ENCODE peak calls at places on chromosomes 13 and 19, in four cellular contexts. W is aorta, P is heart right ventricle, B is spleen. M is an unnamed sample.

GRCh38 chr19:47631681-47632446 is 22.9 kb downstream of the BICRA start:
- DNase-seq in B (no peak), W (peak; percentile 79), P (peak; percentile 28), M (no peak)

GRCh38 chr19:29606420-29606747 is 301 bp downstream of the POP4 start:
- DNase-seq in P (no peak), B (no peak), W (no peak), M (no peak)

GRCh38 chr19:35040826-35041547 is 534 bp upstream of the HPN start:
- DNase-seq in W (peak; percentile 92), P (peak; percentile 94), B (peak; percentile 92), M (peak; percentile 12)

GRCh38 chr19:29576761-29577661 is 29.1 kb upstream of the POP4 start:
- DNase-seq in B (no peak), W (no peak), P (no peak), M (no peak)

GRCh38 chr19:48390188-48391099 is 907 bp downstream of the KDELR1 start:
- DNase-seq in B (peak; percentile 91), P (peak; percentile 57), W (peak; percentile 89), M (peak; percentile 50)

GRCh38 chr19:33273881-33274662 is 28.3 kb downstream of the CEBPA start:
- DNase-seq in B (peak; percentile 65), W (no peak), P (peak; percentile 40), M (no peak)

GRCh38 chr13:29922281-29922821 is 71.9 kb upstream of the UBL3 start:
- DNase-seq in P (no peak), W (no peak), B (no peak), M (no peak)

GRCh38 chr19:39602224-39602623 is at the start of gene LGALS13:
- DNase-seq in B (no peak), W (no peak), P (no peak), M (no peak)

GRCh38 chr19:19405919-19406877 is 723 bp downstream of the GATAD2A start:
- DNase-seq in P (peak; percentile 58), W (peak; percentile 86), B (peak; percentile 92), M (no peak)

GRCh38 chr19:10562609-10563008 is 3.2 kb downstream of the KRI1 start:
- DNase-seq in B (no peak), W (no peak), P (no peak), M (no peak)

GRCh38 chr13:50626031-50626643 is 217.4 kb downstream of the DLEU7 start:
- DNase-seq in W (no peak), P (no peak), B (no peak), M (no peak)

GRCh38 chr13:98542568-98543379 is 34.1 kb downstream of the STK24 start:
- DNase-seq in B (no peak), W (no peak), P (no peak), M (no peak)

GRCh38 chr19:14165986-14166385 is 29.6 kb upstream of the ASF1B start:
- DNase-seq in B (no peak), P (no peak), W (no peak), M (no peak)

GRCh38 chr13:97852181-97852874 is 101.1 kb upstream of the IPO5 start:
- DNase-seq in W (no peak), B (no peak), P (no peak), M (no peak)

GRCh38 chr13:69300131-69300530 is 807.5 kb upstream of the ATXN8OS start:
- DNase-seq in P (no peak), W (no peak), B (no peak), M (no peak)

GRCh38 chr13:42996584-42996983 is 4.5 kb upstream of the EPSTI1 start:
- DNase-seq in B (no peak), W (no peak), P (no peak), M (no peak)

GRCh38 chr19:15820646-15821045 is 5.2 kb upstream of the OR10H1 start:
- DNase-seq in W (no peak), B (no peak), P (no peak), M (no peak)

GRCh38 chr13:36685912-36686311 is 12.1 kb downstream of the SERTM1 start:
- DNase-seq in B (no peak), W (no peak), P (no peak), M (no peak)

GRCh38 chr13:57858376-57858775 is 226.8 kb downstream of the PCDH17 start:
- DNase-seq in W (no peak), P (no peak), B (no peak), M (no peak)

GRCh38 chr19:40219721-40220276 is 1.6 kb upstream of the TTC9B start:
- DNase-seq in B (no peak), W (no peak), P (no peak), M (no peak)

GRCh38 chr19:1787116-1787515 is 25.0 kb downstream of the ATP8B3 start:
- DNase-seq in B (no peak), W (no peak), P (no peak), M (no peak)

GRCh38 chr19:5143471-5144411 is 174.8 kb downstream of the KDM4B start:
- DNase-seq in W (peak; percentile 73), B (peak; percentile 86), P (no peak), M (no peak)

GRCh38 chr19:17830567-17831418 is 9.5 kb upstream of the INSL3 start:
- DNase-seq in B (no peak), P (peak; percentile 39), W (peak; percentile 92), M (peak; percentile 82)

GRCh38 chr13:30872685-30873443 is 33.2 kb upstream of the MEDAG start:
- DNase-seq in W (peak; percentile 89), P (peak; percentile 39), B (no peak), M (peak; percentile 29)

GRCh38 chr13:73757471-73758233 is 376.6 kb downstream of the KLF12 start:
- DNase-seq in W (no peak), P (no peak), B (no peak), M (no peak)

GRCh38 chr13:111252449-111253124 is 67.9 kb upstream of the TEX29 start:
- DNase-seq in P (no peak), B (no peak), W (no peak), M (no peak)
- H3K27ac ChIP-seq in P (no peak overlapping the region), B (no peak overlapping the region), W (no peak overlapping the region), M (no peak overlapping the region)

GRCh38 chr13:39918837-39919236 is 263.4 kb downstream of the COG6 start:
- DNase-seq in W (no peak), P (no peak), B (no peak), M (no peak)

GRCh38 chr13:39913339-39913738 is 257.9 kb downstream of the COG6 start:
- DNase-seq in W (no peak), P (no peak), B (no peak), M (no peak)

GRCh38 chr13:39913928-39914327 is 258.5 kb downstream of the COG6 start:
- DNase-seq in P (no peak), B (no peak), W (no peak), M (no peak)

GRCh38 chr13:39915418-39915817 is 260.0 kb downstream of the COG6 start:
- DNase-seq in W (no peak), P (no peak), B (no peak), M (no peak)

DNA sequence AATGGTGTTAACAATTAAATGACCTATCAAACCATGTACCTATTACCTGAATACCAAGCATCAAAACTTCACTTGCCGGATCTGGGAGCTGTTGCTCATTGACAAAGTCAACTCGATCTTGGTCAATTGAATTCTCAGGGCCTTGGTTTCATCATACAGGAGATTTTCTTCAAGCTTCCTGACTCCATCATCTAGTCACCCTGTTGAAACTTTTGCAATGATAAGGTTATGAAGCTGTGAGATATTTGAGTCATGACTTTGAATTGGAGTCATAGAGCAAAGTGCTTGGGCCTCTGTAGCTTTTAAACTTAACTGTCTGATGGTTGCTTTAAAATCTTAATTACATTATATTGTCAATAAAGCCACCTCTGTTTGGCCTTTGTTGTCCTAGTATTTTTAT is 260.9 kb downstream of the COG6 start:
- DNase-seq in P (no peak), B (no peak), W (no peak), M (no peak)
- H3K27ac ChIP-seq in P (no peak overlapping the region), B (no peak overlapping the region), W (no peak overlapping the region), M (no peak overlapping the region)

GRCh38 chr13:39493966-39494365 is 109.0 kb downstream of the LHFPL6 start:
- DNase-seq in B (no peak), W (no peak), P (no peak), M (no peak)

GRCh38 chr13:39484506-39485313 is 118.3 kb downstream of the LHFPL6 start:
- DNase-seq in W (no peak), B (no peak), P (no peak), M (no peak)

GRCh38 chr13:39485314-39485700 is 117.7 kb downstream of the LHFPL6 start:
- DNase-seq in P (no peak), B (no peak), W (no peak), M (no peak)

DNA sequence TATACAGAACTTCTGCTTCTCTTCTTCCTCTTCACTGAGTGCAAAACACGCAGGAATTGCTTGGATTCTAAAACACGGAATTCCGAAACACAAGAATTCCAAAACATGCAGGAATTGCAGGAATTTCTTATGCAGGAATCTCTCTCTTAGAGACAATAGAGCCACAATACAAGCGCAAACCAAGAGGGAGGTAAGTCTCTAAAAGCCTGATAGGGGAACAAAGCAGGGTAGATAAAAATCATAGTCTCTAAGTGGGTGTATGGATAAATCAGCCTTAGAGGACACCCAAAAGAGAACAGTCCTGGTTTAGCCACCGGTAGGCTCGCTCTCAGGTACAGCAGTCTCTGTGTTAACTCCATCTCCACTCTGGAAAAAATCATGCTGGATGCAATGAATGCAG is 112.9 kb downstream of the LHFPL6 start:
- DNase-seq in W (no peak), P (no peak), B (no peak), M (no peak)
- H3K27ac ChIP-seq in W (no peak overlapping the region), P (no peak overlapping the region), B (no peak overlapping the region), M (no peak overlapping the region)

GRCh38 chr19:3496392-3497273 is 3.8 kb downstream of the DOHH start:
- DNase-seq in B (no peak), W (no peak), P (no peak), M (no peak)
- H3K27ac ChIP-seq in B (no peak overlapping the region), W (no peak overlapping the region), P (no peak overlapping the region), M (no peak overlapping the region)

GRCh38 chr13:76683854-76684253 is 202.4 kb downstream of the KCTD12 start:
- DNase-seq in B (no peak), W (no peak), P (no peak), M (no peak)
- H3K27ac ChIP-seq in B (no peak overlapping the region), W (no peak overlapping the region), P (no peak overlapping the region), M (no peak overlapping the region)

GRCh38 chr13:110700186-110700585 is 5.7 kb downstream of the CARS2 start:
- DNase-seq in P (no peak), W (no peak), B (peak; percentile 53), M (no peak)
- H3K27ac ChIP-seq in P (no peak overlapping the region), W (no peak overlapping the region), B (no peak overlapping the region), M (no peak overlapping the region)

GRCh38 chr13:104442541-104442940 is 1376.3 kb upstream of the SLC10A2 start:
- DNase-seq in P (no peak), W (no peak), B (no peak), M (no peak)
- H3K27ac ChIP-seq in P (no peak overlapping the region), W (no peak overlapping the region), B (no peak overlapping the region), M (no peak overlapping the region)

DNA sequence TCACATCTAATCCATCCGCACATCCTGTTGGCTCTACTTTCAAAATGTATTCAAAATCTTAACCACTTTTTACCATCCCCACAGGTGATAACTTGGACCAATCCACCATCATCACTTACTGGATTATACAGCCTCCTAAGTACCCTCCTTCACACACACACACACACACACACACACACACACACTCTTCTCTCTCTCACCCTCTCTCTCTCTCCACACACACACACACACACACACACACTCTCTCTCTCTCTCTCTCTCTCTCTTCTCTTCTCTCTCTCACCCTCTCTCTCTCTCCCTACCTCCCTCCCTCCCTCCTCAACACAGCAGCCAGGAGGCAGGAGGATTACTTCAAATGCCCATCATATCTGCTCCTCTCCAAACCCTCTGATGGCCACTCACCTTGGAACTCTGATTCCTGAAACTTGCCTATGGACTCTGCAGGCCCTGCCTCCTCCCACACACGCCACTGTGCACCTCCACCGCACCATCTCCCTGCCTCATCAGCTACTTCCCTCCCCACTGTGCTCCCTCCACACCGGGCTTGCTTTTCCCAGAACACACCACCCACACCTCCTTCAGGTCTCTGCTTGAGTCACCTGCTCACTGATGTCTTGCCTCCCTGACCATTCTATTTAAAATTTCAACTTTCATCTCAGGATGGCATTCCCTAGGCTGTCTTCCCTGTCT is 39.7 kb downstream of the RCBTB2 start:
- DNase-seq in W (no peak), P (no peak), B (no peak), M (no peak)
- H3K27ac ChIP-seq in W (no peak overlapping the region), P (no peak overlapping the region), B (no peak overlapping the region), M (peak overlapping the region; percentile 88)